ENCODE peak calls at places on chromosomes 16 and 17, in ten cellular contexts. L is sciatic nerve; S is fibroblast of pulmonary artery; Z is T-helper 1 cell; U is cardiac muscle cell; V is left ventricle myocardium superior; W is SW 1271; C is activated naive CD4-positive, alpha-beta T cell treated with anti-CD3 and anti-CD28 coated beads for 36 hours; H is stimulated activated CD4-positive, alpha-beta T cell treated with anti-CD3 and anti-CD28 coated beads, Interleukin-2, amount 100 ng/mL, for 24 hours; P is EL. T is an unnamed sample.

GRCh38 chr17:19513897-19514488 is 19.7 kb upstream of the SLC47A1 start:
- DNase-seq in L (peak; percentile 80), S (peak; percentile 77), Z (peak; percentile 55), U (peak; percentile 82), V (peak; percentile 68), W (peak; percentile 60), C (peak; percentile 80), H (peak; percentile 73), P (peak; percentile 72), T (peak; percentile 71)

GRCh38 chr17:20206068-20206467 is 196.9 kb downstream of the SPECC1 start:
- DNase-seq in L (no peak), S (peak; percentile 39), Z (no peak), U (no peak), V (no peak), W (no peak), C (peak; percentile 77), H (peak; percentile 14), P (no peak), T (no peak)

GRCh38 chr17:34371405-34371804 is 8.4 kb upstream of the CCL1 start:
- DNase-seq in L (no peak), S (no peak), Z (no peak), U (no peak), V (no peak), W (no peak), C (no peak), H (no peak), P (no peak), T (no peak)

GRCh38 chr16:1640261-1640956 is 28.2 kb downstream of the CRAMP1 start:
- DNase-seq in L (no peak), S (no peak), Z (no peak), U (no peak), V (no peak), W (no peak), C (peak; percentile 9), H (no peak), P (no peak), T (no peak)

GRCh38 chr16:87236516-87237115 is 80.6 kb downstream of the C16orf95 start:
- DNase-seq in L (peak; percentile 46), S (no peak), Z (no peak), U (no peak), V (no peak), W (no peak), C (no peak), H (no peak), P (no peak), T (no peak)

GRCh38 chr16:66713076-66713475 is 16.5 kb upstream of the CMTM4 start:
- DNase-seq in L (no peak), S (no peak), Z (no peak), U (no peak), V (no peak), W (no peak), C (no peak), H (no peak), P (no peak), T (no peak)

GRCh38 chr16:66927012-66927436 is 1.7 kb upstream of the RRAD start:
- DNase-seq in L (no peak), S (peak; percentile 83), Z (no peak), U (no peak), V (peak; percentile 66), W (peak; percentile 61), C (no peak), H (no peak), P (peak; percentile 95), T (peak; percentile 49)

GRCh38 chr17:4721203-4722135 is 9.8 kb upstream of the MED11 start:
- DNase-seq in L (no peak), S (peak; percentile 31), Z (no peak), U (no peak), V (peak; percentile 51), W (no peak), C (no peak), H (no peak), P (peak; percentile 58), T (no peak)

GRCh38 chr17:40632206-40632605 is 15.4 kb downstream of the SMARCE1 start:
- DNase-seq in L (no peak), S (no peak), Z (no peak), U (no peak), V (no peak), W (no peak), C (no peak), H (no peak), P (no peak), T (no peak)

GRCh38 chr16:83797013-83797412 is 10.8 kb upstream of the HSBP1 start:
- DNase-seq in L (no peak), S (no peak), Z (no peak), U (no peak), V (no peak), W (no peak), C (no peak), H (no peak), P (no peak), T (no peak)

GRCh38 chr16:81703177-81704155 is 75.6 kb upstream of the PLCG2 start:
- DNase-seq in L (no peak), S (peak; percentile 94), Z (no peak), U (no peak), V (no peak), W (no peak), C (no peak), H (no peak), P (peak; percentile 85), T (no peak)

GRCh38 chr17:60392845-60393702 is 1.1 kb upstream of the USP32 start:
- DNase-seq in L (peak; percentile 61), S (peak; percentile 79), Z (no peak), U (peak; percentile 32), V (no peak), W (no peak), C (peak; percentile 65), H (peak; percentile 42), P (peak; percentile 50), T (peak; percentile 77)

GRCh38 chr17:21295036-21295952 is 10.8 kb downstream of the MAP2K3 start:
- DNase-seq in L (no peak), S (peak; percentile 26), Z (no peak), U (no peak), V (peak; percentile 86), W (no peak), C (no peak), H (no peak), P (no peak), T (no peak)